ENCODE peak calls at places on chromosomes 7 and 10, in four cellular contexts. F, I, B and R are unnamed samples.

GRCh38 chr10:34178756-34179155 is 636.3 kb downstream of the PARD3 start:
- DNase-seq in F (no peak), I (peak; percentile 54), B (no peak), R (no peak)

GRCh38 chr10:76251773-76252617 is 820.6 kb downstream of the LRMDA start:
- DNase-seq in F (peak; percentile 64), I (peak; percentile 94), B (no peak), R (no peak)

GRCh38 chr7:87875151-87876039 is 765 bp downstream of the SLC25A40 start:
- DNase-seq in F (no peak), I (no peak), B (peak; percentile 3), R (no peak)

GRCh38 chr10:116163308-116163707 is 109.7 kb downstream of the GFRA1 start:
- DNase-seq in F (no peak), I (no peak), B (no peak), R (no peak)

GRCh38 chr10:125118701-125119100 is 41.7 kb downstream of the CTBP2 start:
- DNase-seq in F (no peak), I (no peak), B (no peak), R (no peak)

GRCh38 chr10:13787015-13787421 is 200.3 kb downstream of the PRPF18 start:
- DNase-seq in F (no peak), I (no peak), B (no peak), R (peak; percentile 73)

GRCh38 chr10:88992945-88993537 is 2.4 kb downstream of the FAS start:
- DNase-seq in F (no peak), I (peak; percentile 60), B (no peak), R (no peak)

GRCh38 chr7:119578116-119578515 is 694.9 kb upstream of the KCND2 start:
- DNase-seq in F (no peak), I (no peak), B (no peak), R (no peak)

GRCh38 chr7:17206354-17206905 is 92.0 kb upstream of the AHR start:
- DNase-seq in F (no peak), I (no peak), B (no peak), R (no peak)

GRCh38 chr7:472640-472957 is 47.0 kb downstream of the PDGFA start:
- DNase-seq in F (no peak), I (no peak), B (no peak), R (no peak)

GRCh38 chr7:84112771-84113170 is 81.8 kb downstream of the SEMA3A start:
- DNase-seq in F (no peak), I (no peak), B (no peak), R (no peak)

GRCh38 chr7:100744605-100745004 is 11.2 kb downstream of the ZAN start:
- DNase-seq in F (no peak), I (no peak), B (no peak), R (no peak)

GRCh38 chr10:75109459-75109778 is 2.0 kb upstream of the SAMD8 start:
- DNase-seq in F (no peak), I (no peak), B (no peak), R (no peak)

GRCh38 chr10:75111906-75112703 is 649 bp downstream of the SAMD8 start:
- DNase-seq in F (no peak), I (peak; percentile 51), B (peak; percentile 80), R (peak; percentile 42)

GRCh38 chr10:75110006-75110632 is 1.3 kb upstream of the SAMD8 start:
- DNase-seq in F (no peak), I (no peak), B (no peak), R (no peak)

GRCh38 chr10:75108684-75109458 is 2.6 kb upstream of the SAMD8 start:
- DNase-seq in F (no peak), I (no peak), B (peak; percentile 65), R (no peak)

GRCh38 chr10:75111367-75111905 is at the start of gene SAMD8:
- DNase-seq in F (peak; percentile 71), I (peak; percentile 94), B (peak; percentile 98), R (peak; percentile 91)
- TF ChIP-seq CTCF in F (peak; percentile 25), I (no peak), B (peak; percentile 39), R (no peak)

DNA sequence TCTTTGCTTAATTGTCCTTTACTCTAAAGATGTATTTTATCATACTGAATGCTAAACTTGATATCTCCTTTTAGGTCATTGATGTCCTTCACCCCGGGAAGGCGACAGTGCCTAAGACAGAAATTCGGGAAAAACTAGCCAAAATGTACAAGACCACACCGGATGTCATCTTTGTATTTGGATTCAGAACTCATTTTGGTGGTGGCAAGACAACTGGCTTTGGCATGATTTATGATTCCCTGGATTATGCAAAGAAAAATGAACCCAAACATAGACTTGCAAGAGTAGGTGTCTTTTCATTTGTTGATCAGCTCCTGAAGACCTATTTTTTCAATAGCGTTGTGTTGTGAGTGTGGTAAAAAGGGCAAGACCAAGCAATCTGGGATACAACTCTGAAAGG is 1.8 kb downstream of the RPS24 start:
- DNase-seq in F (no peak), I (no peak), B (no peak), R (no peak)
- H3K4me3 ChIP-seq in F (no peak overlapping the region), I (peak overlapping the region; percentile 72), B (peak overlapping the region; percentile 89), R (peak overlapping the region; percentile 96)

GRCh38 chr7:30070052-30070451 is 41.8 kb downstream of the PLEKHA8 start:
- DNase-seq in F (no peak), I (no peak), B (no peak), R (no peak)
- TF ChIP-seq CTCF in F (no peak), I (no peak), B (no peak), R (no peak)

GRCh38 chr10:79137826-79138225 is 69.1 kb downstream of the ZMIZ1 start:
- DNase-seq in F (no peak), I (peak; percentile 53), B (no peak), R (peak; percentile 37)

GRCh38 chr10:79140083-79140793 is 71.5 kb downstream of the ZMIZ1 start:
- DNase-seq in F (no peak), I (no peak), B (no peak), R (no peak)

GRCh38 chr10:79139124-79139835 is 70.5 kb downstream of the ZMIZ1 start:
- DNase-seq in F (peak; percentile 86), I (peak; percentile 93), B (peak; percentile 45), R (no peak)

GRCh38 chr10:79137404-79137803 is 68.6 kb downstream of the ZMIZ1 start:
- DNase-seq in F (no peak), I (no peak), B (no peak), R (no peak)

DNA sequence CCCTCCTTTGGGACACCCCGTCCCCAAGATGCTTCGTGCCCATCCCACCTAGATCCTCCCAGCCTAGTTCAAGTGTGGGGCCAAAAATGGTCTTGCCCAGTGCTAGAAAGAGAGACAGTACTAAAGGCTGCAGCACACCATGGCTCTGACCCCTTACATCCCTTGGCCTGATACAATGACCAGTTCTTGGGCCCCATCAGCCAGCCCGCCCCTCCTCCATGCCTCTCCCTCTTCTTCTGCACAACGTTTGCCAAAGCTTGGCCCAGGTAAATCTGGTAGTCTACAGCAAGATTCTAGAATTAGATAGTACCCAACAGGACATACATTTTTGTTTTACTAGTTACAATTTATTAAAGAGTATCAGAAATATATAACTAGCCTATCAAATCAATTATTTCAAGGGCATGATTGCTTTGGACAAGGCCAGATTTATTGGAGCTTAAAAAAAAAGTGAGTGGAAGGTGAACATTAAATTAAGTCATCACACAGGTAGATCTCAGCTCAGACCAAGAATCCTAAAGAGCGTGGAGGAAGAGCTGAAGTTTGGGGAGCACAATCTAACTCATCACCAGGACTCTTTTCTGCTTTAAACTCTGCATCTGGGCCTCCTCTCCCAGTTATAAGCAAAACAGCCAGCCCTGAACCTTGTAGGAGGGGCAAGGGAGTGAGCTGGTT is 69.8 kb downstream of the ZMIZ1 start:
- DNase-seq in F (no peak), I (no peak), B (no peak), R (no peak)
- H3K4me3 ChIP-seq in F (no peak overlapping the region), I (no peak overlapping the region), B (no peak overlapping the region), R (no peak overlapping the region)

GRCh38 chr10:70931168-70931805 is 42.9 kb upstream of the PCBD1 start:
- DNase-seq in F (no peak), I (peak; percentile 7), B (no peak), R (no peak)
- TF ChIP-seq CTCF in F (no peak), I (no peak), B (no peak), R (no peak)